ENCODE peak calls at places on chromosomes 16 and 17, in seven cellular contexts. One of them, this sample, is unnamed.

GRCh38 chr17:39002991-39003715 is 36.0 kb upstream of the FBXO47 start:
- DNase-seq in IMR-90: no peak
- DNase-seq in mesendoderm: no peak
- DNase-seq in H9: no peak
- DNase-seq in H1: no peak
- DNase-seq in trophoblast cell: no peak
- DNase-seq in neuronal stem cell: no peak
- DNase-seq in this sample: no peak

GRCh38 chr17:68794636-68795503 is 160.3 kb downstream of the ABCA8 start:
- DNase-seq in H9: no peak
- DNase-seq in neuronal stem cell: no peak
- DNase-seq in trophoblast cell: peak; percentile 10
- DNase-seq in mesendoderm: peak; percentile 11
- DNase-seq in IMR-90: peak; percentile 60
- DNase-seq in H1: no peak
- DNase-seq in this sample: peak; percentile 39

GRCh38 chr17:57691939-57692338 is 53.2 kb downstream of the CCDC182 start:
- DNase-seq in mesendoderm: no peak
- DNase-seq in trophoblast cell: no peak
- DNase-seq in H1: no peak
- DNase-seq in H9: no peak
- DNase-seq in neuronal stem cell: no peak
- DNase-seq in IMR-90: no peak
- DNase-seq in this sample: no peak

GRCh38 chr16:31215287-31216115 is 1.4 kb downstream of the PYDC1 start:
- DNase-seq in H9: peak; percentile 92
- DNase-seq in trophoblast cell: peak; percentile 52
- DNase-seq in H1: peak; percentile 86
- DNase-seq in mesendoderm: peak; percentile 85
- DNase-seq in neuronal stem cell: peak; percentile 73
- DNase-seq in IMR-90: peak; percentile 55
- DNase-seq in this sample: peak; percentile 54

GRCh38 chr17:82292251-82293154 is 19.0 kb upstream of the CSNK1D start:
- DNase-seq in IMR-90: peak; percentile 98
- DNase-seq in H9: peak; percentile 100
- DNase-seq in mesendoderm: peak; percentile 99
- DNase-seq in trophoblast cell: peak; percentile 98
- DNase-seq in H1: peak; percentile 91
- DNase-seq in neuronal stem cell: peak; percentile 96
- DNase-seq in this sample: peak; percentile 99

GRCh38 chr17:4498461-4499397 is at the start of gene SPNS2:
- DNase-seq in H9: peak; percentile 81
- DNase-seq in mesendoderm: peak; percentile 58
- DNase-seq in trophoblast cell: peak; percentile 69
- DNase-seq in neuronal stem cell: peak; percentile 64
- DNase-seq in IMR-90: peak; percentile 29
- DNase-seq in H1: peak; percentile 85
- DNase-seq in this sample: peak; percentile 41

GRCh38 chr17:17132746-17133145 is 73.4 kb downstream of the PLD6 start:
- DNase-seq in IMR-90: no peak
- DNase-seq in mesendoderm: no peak
- DNase-seq in H1: no peak
- DNase-seq in H9: no peak
- DNase-seq in neuronal stem cell: peak; percentile 54
- DNase-seq in trophoblast cell: no peak
- DNase-seq in this sample: no peak

GRCh38 chr17:9973689-9974459 is 68.8 kb upstream of the RCVRN start:
- DNase-seq in H9: no peak
- DNase-seq in IMR-90: no peak
- DNase-seq in neuronal stem cell: no peak
- DNase-seq in H1: no peak
- DNase-seq in mesendoderm: no peak
- DNase-seq in trophoblast cell: no peak
- DNase-seq in this sample: peak; percentile 24

GRCh38 chr17:43772877-43773648 is 5.7 kb downstream of the DUSP3 start:
- DNase-seq in trophoblast cell: peak; percentile 19
- DNase-seq in neuronal stem cell: no peak
- DNase-seq in mesendoderm: no peak
- DNase-seq in IMR-90: no peak
- DNase-seq in H1: no peak
- DNase-seq in H9: no peak
- DNase-seq in this sample: no peak

GRCh38 chr16:80852261-80852872 is 48.0 kb upstream of the CDYL2 start:
- DNase-seq in H9: peak; percentile 50
- DNase-seq in mesendoderm: peak; percentile 67
- DNase-seq in H1: peak; percentile 54
- DNase-seq in IMR-90: peak; percentile 28
- DNase-seq in trophoblast cell: peak; percentile 60
- DNase-seq in neuronal stem cell: no peak
- DNase-seq in this sample: no peak

GRCh38 chr17:19242323-19242722 is 5.2 kb downstream of the EPN2 start:
- DNase-seq in H1: no peak
- DNase-seq in neuronal stem cell: no peak
- DNase-seq in H9: no peak
- DNase-seq in IMR-90: no peak
- DNase-seq in trophoblast cell: peak; percentile 96
- DNase-seq in mesendoderm: peak; percentile 66
- DNase-seq in this sample: no peak

GRCh38 chr17:47316316-47316715 is 7.4 kb upstream of the EFCAB13 start:
- DNase-seq in H9: no peak
- DNase-seq in mesendoderm: no peak
- DNase-seq in trophoblast cell: peak; percentile 37
- DNase-seq in H1: no peak
- DNase-seq in IMR-90: peak; percentile 67
- DNase-seq in neuronal stem cell: no peak
- DNase-seq in this sample: peak; percentile 65

GRCh38 chr16:86519649-86520316 is 9.5 kb downstream of the FOXF1 start:
- DNase-seq in trophoblast cell: peak; percentile 72
- DNase-seq in H1: peak; percentile 87
- DNase-seq in neuronal stem cell: peak; percentile 67
- DNase-seq in IMR-90: peak; percentile 77
- DNase-seq in H9: peak; percentile 73
- DNase-seq in mesendoderm: peak; percentile 60
- DNase-seq in this sample: peak; percentile 89

GRCh38 chr17:83007504-83008475 is 71.6 kb upstream of the METRNL start:
- DNase-seq in H1: peak; percentile 24
- DNase-seq in H9: no peak
- DNase-seq in trophoblast cell: no peak
- DNase-seq in neuronal stem cell: no peak
- DNase-seq in IMR-90: no peak
- DNase-seq in mesendoderm: no peak
- DNase-seq in this sample: no peak

GRCh38 chr17:18246880-18247612 is 11.5 kb downstream of the FLII start:
- DNase-seq in mesendoderm: peak; percentile 94
- DNase-seq in trophoblast cell: peak; percentile 90
- DNase-seq in H9: peak; percentile 99
- DNase-seq in neuronal stem cell: no peak
- DNase-seq in IMR-90: peak; percentile 8
- DNase-seq in H1: peak; percentile 98
- DNase-seq in this sample: peak; percentile 33

GRCh38 chr17:36722121-36722902 is 120.9 kb downstream of the MRM1 start:
- DNase-seq in trophoblast cell: no peak
- DNase-seq in neuronal stem cell: peak; percentile 71
- DNase-seq in mesendoderm: peak; percentile 51
- DNase-seq in IMR-90: peak; percentile 5
- DNase-seq in H9: peak; percentile 84
- DNase-seq in H1: peak; percentile 83
- DNase-seq in this sample: peak; percentile 44

GRCh38 chr17:36722903-36723263 is 121.5 kb downstream of the MRM1 start:
- DNase-seq in H1: no peak
- DNase-seq in mesendoderm: no peak
- DNase-seq in IMR-90: no peak
- DNase-seq in H9: no peak
- DNase-seq in neuronal stem cell: no peak
- DNase-seq in trophoblast cell: no peak
- DNase-seq in this sample: no peak

GRCh38 chr17:36720131-36720530 is 118.7 kb downstream of the MRM1 start:
- DNase-seq in IMR-90: no peak
- DNase-seq in H9: no peak
- DNase-seq in neuronal stem cell: no peak
- DNase-seq in trophoblast cell: no peak
- DNase-seq in mesendoderm: no peak
- DNase-seq in H1: no peak
- DNase-seq in this sample: no peak

GRCh38 chr17:36723459-36723858 is 122.1 kb downstream of the MRM1 start:
- DNase-seq in trophoblast cell: no peak
- DNase-seq in H1: no peak
- DNase-seq in neuronal stem cell: no peak
- DNase-seq in IMR-90: no peak
- DNase-seq in mesendoderm: no peak
- DNase-seq in H9: no peak
- DNase-seq in this sample: no peak

GRCh38 chr17:36721560-36722120 is 120.3 kb downstream of the MRM1 start:
- DNase-seq in neuronal stem cell: no peak
- DNase-seq in IMR-90: peak; percentile 2
- DNase-seq in trophoblast cell: no peak
- DNase-seq in H1: no peak
- DNase-seq in H9: no peak
- DNase-seq in mesendoderm: no peak
- DNase-seq in this sample: peak; percentile 5
- H3K4me1 ChIP-seq in neuronal stem cell: peaks cover 7% of the 10 kb centered on the region
- H3K4me1 ChIP-seq in IMR-90: peaks cover 1% of the 10 kb centered on the region
- H3K4me1 ChIP-seq in trophoblast cell: peaks cover 4% of the 10 kb centered on the region
- H3K4me1 ChIP-seq in H1: peaks cover 9% of the 10 kb centered on the region
- H3K4me1 ChIP-seq in H9: peaks cover 8% of the 10 kb centered on the region
- H3K4me1 ChIP-seq in mesendoderm: peaks cover 6% of the 10 kb centered on the region
- H3K4me1 ChIP-seq in this sample: peaks cover 8% of the 10 kb centered on the region

GRCh38 chr16:1734816-1735215 is 28.8 kb downstream of the MAPK8IP3 start:
- DNase-seq in IMR-90: no peak
- DNase-seq in H1: no peak
- DNase-seq in trophoblast cell: no peak
- DNase-seq in mesendoderm: no peak
- DNase-seq in neuronal stem cell: no peak
- DNase-seq in H9: no peak
- DNase-seq in this sample: no peak
- H2BK5ac ChIP-seq in IMR-90: no peak overlapping the region
- H2BK5ac ChIP-seq in H1: no peak overlapping the region
- H2BK5ac ChIP-seq in trophoblast cell: no peak overlapping the region
- H2BK5ac ChIP-seq in mesendoderm: no peak overlapping the region
- H2BK5ac ChIP-seq in neuronal stem cell: peak overlapping the region; percentile 53
- H2BK5ac ChIP-seq in H9: no peak overlapping the region
- H2BK5ac ChIP-seq in this sample: no peak overlapping the region

GRCh38 chr17:74153456-74153810 is 50.0 kb upstream of the RPL38 start:
- DNase-seq in mesendoderm: no peak
- DNase-seq in IMR-90: no peak
- DNase-seq in H1: peak; percentile 8
- DNase-seq in H9: no peak
- DNase-seq in neuronal stem cell: no peak
- DNase-seq in trophoblast cell: no peak
- DNase-seq in this sample: no peak

GRCh38 chr17:74150428-74151025 is 53.0 kb upstream of the RPL38 start:
- DNase-seq in H9: no peak
- DNase-seq in trophoblast cell: no peak
- DNase-seq in mesendoderm: peak; percentile 26
- DNase-seq in neuronal stem cell: no peak
- DNase-seq in IMR-90: no peak
- DNase-seq in H1: peak; percentile 45
- DNase-seq in this sample: no peak

GRCh38 chr17:74149597-74150427 is 53.7 kb upstream of the RPL38 start:
- DNase-seq in H1: peak; percentile 40
- DNase-seq in mesendoderm: no peak
- DNase-seq in trophoblast cell: no peak
- DNase-seq in IMR-90: no peak
- DNase-seq in H9: peak; percentile 36
- DNase-seq in neuronal stem cell: no peak
- DNase-seq in this sample: no peak

GRCh38 chr17:74152591-74153455 is 50.7 kb upstream of the RPL38 start:
- DNase-seq in IMR-90: no peak
- DNase-seq in H9: peak; percentile 26
- DNase-seq in mesendoderm: peak; percentile 46
- DNase-seq in H1: peak; percentile 35
- DNase-seq in neuronal stem cell: no peak
- DNase-seq in trophoblast cell: no peak
- DNase-seq in this sample: no peak

GRCh38 chr17:74151551-74152315 is 51.7 kb upstream of the RPL38 start:
- DNase-seq in trophoblast cell: no peak
- DNase-seq in mesendoderm: no peak
- DNase-seq in H9: peak; percentile 25
- DNase-seq in H1: no peak
- DNase-seq in neuronal stem cell: no peak
- DNase-seq in IMR-90: no peak
- DNase-seq in this sample: no peak
- H3K4me1 ChIP-seq in trophoblast cell: peaks cover 13% of the 10 kb centered on the region
- H3K4me1 ChIP-seq in mesendoderm: no peaks in the 10 kb centered on the region
- H3K4me1 ChIP-seq in H9: no peaks in the 10 kb centered on the region
- H3K4me1 ChIP-seq in H1: no peaks in the 10 kb centered on the region
- H3K4me1 ChIP-seq in neuronal stem cell: no peaks in the 10 kb centered on the region
- H3K4me1 ChIP-seq in IMR-90: no peaks in the 10 kb centered on the region
- H3K4me1 ChIP-seq in this sample: no peaks in the 10 kb centered on the region

GRCh38 chr17:8176197-8176940 is at the start of gene TMEM107:
- DNase-seq in mesendoderm: peak; percentile 96
- DNase-seq in IMR-90: peak; percentile 72
- DNase-seq in H1: peak; percentile 95
- DNase-seq in neuronal stem cell: peak; percentile 84
- DNase-seq in H9: peak; percentile 97
- DNase-seq in trophoblast cell: peak; percentile 98
- DNase-seq in this sample: peak; percentile 88

GRCh38 chr17:8173056-8173870 is 2.9 kb downstream of the TMEM107 start:
- DNase-seq in trophoblast cell: peak; percentile 98
- DNase-seq in H9: peak; percentile 94
- DNase-seq in H1: no peak
- DNase-seq in mesendoderm: peak; percentile 99
- DNase-seq in IMR-90: peak; percentile 99
- DNase-seq in neuronal stem cell: peak; percentile 77
- DNase-seq in this sample: peak; percentile 99

GRCh38 chr17:8175795-8176196 is 384 bp downstream of the TMEM107 start:
- DNase-seq in H9: no peak
- DNase-seq in IMR-90: no peak
- DNase-seq in mesendoderm: no peak
- DNase-seq in trophoblast cell: no peak
- DNase-seq in neuronal stem cell: peak; percentile 24
- DNase-seq in H1: no peak
- DNase-seq in this sample: no peak

GRCh38 chr17:8173871-8174322 is 2.3 kb downstream of the TMEM107 start:
- DNase-seq in trophoblast cell: no peak
- DNase-seq in IMR-90: no peak
- DNase-seq in mesendoderm: no peak
- DNase-seq in H1: no peak
- DNase-seq in H9: no peak
- DNase-seq in neuronal stem cell: no peak
- DNase-seq in this sample: no peak

DNA sequence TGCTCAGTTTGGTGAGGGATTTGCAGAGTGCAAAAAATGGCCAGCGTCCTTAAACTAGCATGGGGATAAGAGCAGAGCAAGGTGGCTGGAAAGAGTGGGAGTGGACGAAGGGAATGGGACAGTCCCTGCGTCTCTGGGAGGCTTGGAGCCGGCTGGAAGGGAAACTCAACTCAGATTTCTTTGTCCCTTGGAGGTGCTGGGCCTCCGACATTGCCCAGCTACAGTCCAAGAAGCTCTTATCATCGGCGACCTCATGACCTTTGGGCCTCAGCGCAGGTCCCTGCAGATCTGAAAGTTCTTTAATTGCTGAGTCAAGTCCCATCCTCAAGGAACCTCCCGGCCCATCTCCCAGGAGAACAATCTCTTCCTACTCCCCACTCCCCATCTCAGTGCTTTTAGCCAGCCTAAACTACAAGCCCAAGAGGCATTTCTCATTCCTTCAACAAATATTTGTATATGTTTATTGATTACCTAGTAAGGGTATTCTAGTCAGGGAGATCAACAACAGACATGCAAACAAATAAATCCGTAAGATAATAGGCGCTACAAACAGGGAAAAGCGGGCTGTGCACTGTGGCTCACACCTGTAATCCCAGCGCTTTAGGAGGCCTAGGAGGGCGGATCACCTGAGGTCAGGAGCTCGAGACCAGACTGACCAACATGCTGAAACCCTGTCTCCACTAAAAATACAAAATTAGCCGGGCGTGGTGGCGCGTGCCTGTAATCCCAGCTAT is 985 bp upstream of the TMEM107 start:
- DNase-seq in neuronal stem cell: no peak
- DNase-seq in IMR-90: no peak
- DNase-seq in H9: no peak
- DNase-seq in trophoblast cell: peak; percentile 5
- DNase-seq in H1: no peak
- DNase-seq in mesendoderm: peak; percentile 19
- DNase-seq in this sample: no peak
- H2BK5ac ChIP-seq in neuronal stem cell: no peak overlapping the region
- H2BK5ac ChIP-seq in IMR-90: no peak overlapping the region
- H2BK5ac ChIP-seq in H9: no peak overlapping the region
- H2BK5ac ChIP-seq in trophoblast cell: peak overlapping the region; percentile 65
- H2BK5ac ChIP-seq in H1: peak overlapping the region; percentile 91
- H2BK5ac ChIP-seq in mesendoderm: no peak overlapping the region
- H2BK5ac ChIP-seq in this sample: no peak overlapping the region

This sample was measured in mesenchymal stem cell.